ENCODE peak calls at places on chromosomes 2 and 18, in nine cellular contexts. T is lung microvascular endothelial cell; E is mesothelial cell of epicardium; S is HFF-Myc; O is cardiac fibroblast; H is endothelial cell; Y is GM10248; G is naive thymus-derived CD8-positive, alpha-beta T cell; I is choroid plexus epithelial cell. C is an unnamed sample.

GRCh38 chr2:104976603-104977120 is 61.2 kb upstream of the MRPS9 start:
- DNase-seq in O (no peak), Y (peak; percentile 78), T (no peak), H (peak; percentile 50), G (peak; percentile 19), I (no peak), E (no peak), S (no peak), C (no peak)

GRCh38 chr2:197205590-197206215 is 104.9 kb downstream of the ANKRD44 start:
- DNase-seq in Y (peak; percentile 64), G (peak; percentile 89), O (no peak), T (no peak), S (no peak), H (no peak), E (no peak), I (no peak), C (peak; percentile 69)

GRCh38 chr2:58156780-58157179 is 84.3 kb downstream of the FANCL start:
- DNase-seq in Y (no peak), G (no peak), I (peak; percentile 23), S (peak; percentile 22), H (no peak), O (no peak), T (no peak), E (no peak), C (no peak)

GRCh38 chr18:23422751-23423418 is 30.2 kb upstream of the RIOK3 start:
- DNase-seq in T (no peak), O (peak; percentile 38), I (no peak), S (peak; percentile 14), Y (peak; percentile 73), G (no peak), E (no peak), H (no peak), C (no peak)

GRCh38 chr2:24482972-24483300 is 8.1 kb upstream of the NCOA1 start:
- DNase-seq in O (peak; percentile 12), H (no peak), T (no peak), E (no peak), I (no peak), S (no peak), Y (no peak), G (no peak), C (no peak)

GRCh38 chr2:207394203-207394741 is 135.5 kb upstream of the CREB1 start:
- DNase-seq in Y (no peak), G (no peak), O (peak; percentile 62), I (peak; percentile 64), T (no peak), E (no peak), S (no peak), H (no peak), C (no peak)

GRCh38 chr2:110925479-110925878 is 193.1 kb downstream of the ACOXL start:
- DNase-seq in Y (no peak), T (no peak), O (no peak), I (no peak), S (no peak), H (no peak), G (no peak), E (no peak), C (no peak)

GRCh38 chr18:76805221-76805620 is 17.1 kb upstream of the ZNF236 start:
- DNase-seq in E (no peak), I (peak; percentile 59), O (peak; percentile 30), H (no peak), T (peak; percentile 84), Y (no peak), S (no peak), G (no peak), C (no peak)

GRCh38 chr2:126714191-126714965 is 58.4 kb downstream of the GYPC start:
- DNase-seq in I (no peak), O (no peak), T (no peak), Y (no peak), S (no peak), G (no peak), H (no peak), E (peak; percentile 9), C (no peak)

GRCh38 chr2:152445791-152446201 is 110.8 kb downstream of the FMNL2 start:
- DNase-seq in H (no peak), G (no peak), I (peak; percentile 89), O (peak; percentile 79), E (no peak), Y (no peak), T (peak; percentile 69), S (peak; percentile 52), C (no peak)

GRCh38 chr2:127387655-127388422 is at the start of gene MAP3K2:
- DNase-seq in Y (peak; percentile 97), E (peak; percentile 96), H (peak; percentile 99), I (peak; percentile 93), S (peak; percentile 39), T (peak; percentile 95), O (peak; percentile 96), G (peak; percentile 93), C (peak; percentile 91)